ENCODE peak calls at places on chromosomes 6 and 20, in ten cellular contexts. S is A549, M is H1, F is SK-N-SH, A is stomach, H is upper lobe of left lung, O is ovary, T is GM12878, C is K562, Y is tibial nerve. J is an unnamed sample.

GRCh38 chr6:16437984-16438383 is 199.6 kb downstream of the GMPR start:
- DNase-seq in S (no peak), M (no peak), F (no peak), A (peak), H (no peak), O (no peak), T (no peak), C (no peak), Y (no peak), J (no peak)

GRCh38 chr6:131532476-131533108 is 40.4 kb upstream of the ARG1 start:
- DNase-seq in S (no peak), M (no peak), F (no peak), A (no peak), H (no peak), O (no peak), T (peak), C (no peak), Y (no peak), J (no peak)

GRCh38 chr6:25511386-25511785 is 140.6 kb upstream of the SCGN start:
- DNase-seq in S (no peak), M (no peak), F (no peak), A (no peak), H (no peak), O (no peak), T (no peak), C (no peak), Y (no peak), J (no peak)

GRCh38 chr6:136628996-136629395 is 78.8 kb upstream of the MAP7 start:
- DNase-seq in S (no peak), M (no peak), F (no peak), A (no peak), H (no peak), O (no peak), T (no peak), C (no peak), Y (no peak), J (no peak)

GRCh38 chr6:144582939-144583613 is 297.9 kb downstream of the UTRN start:
- DNase-seq in S (no peak), M (no peak), F (peak), A (peak), H (peak), O (peak), T (peak), C (peak), Y (no peak), J (peak)

GRCh38 chr20:46554850-46555249 is 4.4 kb upstream of the OCSTAMP start:
- DNase-seq in S (no peak), M (no peak), F (no peak), A (no peak), H (no peak), O (no peak), T (no peak), C (no peak), Y (no peak), J (no peak)

GRCh38 chr6:13787146-13787545 is 27.2 kb downstream of the MCUR1 start:
- DNase-seq in S (no peak), M (no peak), F (no peak), A (no peak), H (no peak), O (no peak), T (no peak), C (no peak), Y (no peak), J (no peak)

GRCh38 chr20:51067792-51068191 is 44.9 kb upstream of the KCNG1 start:
- DNase-seq in S (no peak), M (no peak), F (no peak), A (no peak), H (no peak), O (no peak), T (no peak), C (no peak), Y (no peak), J (no peak)

GRCh38 chr6:33456156-33456555 is 1.8 kb downstream of the ZBTB9 start:
- DNase-seq in S (no peak), M (no peak), F (no peak), A (no peak), H (no peak), O (no peak), T (no peak), C (no peak), Y (no peak), J (no peak)

GRCh38 chr20:49595811-49596545 is 28.0 kb upstream of the PTGIS start:
- DNase-seq in S (no peak), M (no peak), F (no peak), A (no peak), H (no peak), O (peak), T (no peak), C (no peak), Y (no peak), J (peak)

GRCh38 chr20:44502968-44503367 is 18.9 kb downstream of the SERINC3 start:
- DNase-seq in S (no peak), M (no peak), F (no peak), A (no peak), H (no peak), O (no peak), T (no peak), C (no peak), Y (no peak), J (no peak)

GRCh38 chr6:166942393-166943168 is 13.8 kb downstream of the RNASET2 start:
- DNase-seq in S (no peak), M (no peak), F (peak), A (no peak), H (no peak), O (no peak), T (no peak), C (peak), Y (no peak), J (no peak)

GRCh38 chr20:16479666-16480065 is 93.6 kb downstream of the KIF16B start:
- DNase-seq in S (no peak), M (no peak), F (no peak), A (no peak), H (no peak), O (no peak), T (no peak), C (no peak), Y (no peak), J (no peak)

GRCh38 chr20:14997791-14998190 is 660.4 kb upstream of the FLRT3 start:
- DNase-seq in S (peak), M (no peak), F (no peak), A (no peak), H (no peak), O (no peak), T (no peak), C (no peak), Y (no peak), J (no peak)

GRCh38 chr6:169254456-169255316 is 1.0 kb upstream of the THBS2 start:
- DNase-seq in S (no peak), M (no peak), F (no peak), A (no peak), H (no peak), O (peak), T (no peak), C (no peak), Y (no peak), J (no peak)

GRCh38 chr6:42714098-42714761 is 8.2 kb downstream of the PRPH2 start:
- DNase-seq in S (no peak), M (no peak), F (no peak), A (no peak), H (no peak), O (no peak), T (no peak), C (no peak), Y (no peak), J (no peak)

GRCh38 chr6:143744593-143745151 is 66.9 kb downstream of the PHACTR2 start:
- DNase-seq in S (peak), M (no peak), F (no peak), A (peak), H (no peak), O (no peak), T (no peak), C (no peak), Y (no peak), J (no peak)

GRCh38 chr6:166809721-166810120 is 146.6 kb downstream of the RNASET2 start:
- DNase-seq in S (no peak), M (no peak), F (no peak), A (no peak), H (no peak), O (no peak), T (no peak), C (no peak), Y (no peak), J (no peak)

GRCh38 chr6:150254671-150255228 is 111.9 kb downstream of the PPP1R14C start:
- DNase-seq in S (no peak), M (no peak), F (no peak), A (no peak), H (no peak), O (no peak), T (no peak), C (peak), Y (no peak), J (no peak)

GRCh38 chr6:7178280-7178679 is 70.5 kb downstream of the RREB1 start:
- DNase-seq in S (no peak), M (no peak), F (no peak), A (no peak), H (no peak), O (no peak), T (no peak), C (no peak), Y (no peak), J (no peak)

GRCh38 chr6:152701081-152701862 is 3.6 kb downstream of the MYCT1 start:
- DNase-seq in S (no peak), M (no peak), F (no peak), A (no peak), H (no peak), O (no peak), T (no peak), C (no peak), Y (no peak), J (no peak)

GRCh38 chr6:155765275-155766194 is 309.9 kb upstream of the NOX3 start:
- DNase-seq in S (no peak), M (no peak), F (no peak), A (no peak), H (no peak), O (no peak), T (no peak), C (no peak), Y (no peak), J (no peak)

GRCh38 chr6:149087898-149088297 is 229.6 kb upstream of the TAB2 start:
- DNase-seq in S (no peak), M (no peak), F (no peak), A (no peak), H (no peak), O (no peak), T (no peak), C (no peak), Y (no peak), J (no peak)

GRCh38 chr20:41649489-41649888 is 31.3 kb upstream of the CHD6 start:
- DNase-seq in S (no peak), M (no peak), F (no peak), A (no peak), H (no peak), O (no peak), T (no peak), C (no peak), Y (no peak), J (no peak)

GRCh38 chr20:48904566-48905321 is 16.8 kb upstream of the ARFGEF2 start:
- DNase-seq in S (peak), M (no peak), F (peak), A (peak), H (no peak), O (peak), T (no peak), C (peak), Y (peak), J (no peak)

GRCh38 chr6:158554611-158555361 is 5.1 kb upstream of the TMEM181 start:
- DNase-seq in S (no peak), M (no peak), F (no peak), A (no peak), H (no peak), O (no peak), T (no peak), C (no peak), Y (no peak), J (no peak)

GRCh38 chr20:61841551-61841950 is 224.1 kb downstream of the TAF4 start:
- DNase-seq in S (no peak), M (no peak), F (no peak), A (no peak), H (peak), O (no peak), T (no peak), C (no peak), Y (no peak), J (no peak)

GRCh38 chr6:154164397-154164796 is 125.4 kb downstream of the OPRM1 start:
- DNase-seq in S (no peak), M (no peak), F (no peak), A (no peak), H (no peak), O (peak), T (no peak), C (no peak), Y (peak), J (peak)

DNA sequence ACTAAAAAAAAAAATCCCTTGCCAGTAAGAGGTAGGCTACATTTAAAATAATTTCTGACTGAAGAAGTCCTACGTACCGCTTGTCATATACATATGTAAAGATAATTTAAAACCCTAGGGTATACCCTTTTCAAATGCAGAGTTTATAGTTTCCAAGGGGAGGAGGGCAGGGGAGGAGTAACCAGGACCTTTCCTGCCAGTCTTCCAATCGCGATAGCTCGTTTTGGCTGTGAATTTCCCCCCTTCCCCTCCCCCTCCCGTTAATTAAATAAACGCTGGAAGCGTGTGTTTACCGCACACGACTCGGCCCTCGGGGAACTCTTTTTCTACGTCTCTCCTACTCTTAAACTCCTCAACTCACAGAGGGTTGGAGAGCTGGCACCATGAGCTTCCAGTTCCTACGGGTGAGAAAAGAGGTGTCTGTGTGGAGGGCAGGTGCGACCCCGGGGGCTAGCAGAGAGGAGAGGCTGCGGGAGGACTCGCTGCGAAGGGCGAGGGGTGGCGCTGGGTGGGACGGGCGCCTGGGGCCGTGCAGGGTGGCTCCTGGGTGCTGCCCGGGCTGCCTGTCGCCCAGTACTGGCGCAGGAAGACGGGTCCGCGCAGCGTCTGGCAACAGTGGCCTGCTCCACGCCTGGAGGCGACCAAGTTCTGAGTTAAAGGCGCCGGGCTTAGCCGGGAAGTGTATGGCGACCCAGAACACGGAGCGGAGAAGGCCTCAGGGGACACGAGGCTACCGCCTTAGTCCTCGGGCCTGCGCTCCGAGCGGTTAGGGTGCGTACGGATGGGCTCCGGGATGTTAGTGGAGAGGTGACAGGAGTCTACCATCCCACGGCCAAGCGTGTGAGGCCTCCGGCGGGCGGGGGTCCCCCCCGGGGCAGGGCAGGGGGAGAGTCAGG is 4.1 kb upstream of the TFAP2C start:
- DNase-seq in S (no peak), M (no peak), F (peak), A (no peak), H (peak), O (no peak), T (no peak), C (no peak), Y (no peak), J (no peak)
- H3K4me3 ChIP-seq in S (no peak), M (peak), F (no peak), A (no peak), H (no peak), O (no peak), T (no peak), C (no peak), Y (no peak), J (no peak)

GRCh38 chr6:160583805-160584204 is 80.3 kb downstream of the LPA start:
- DNase-seq in S (no peak), M (no peak), F (no peak), A (no peak), H (no peak), O (no peak), T (no peak), C (no peak), Y (no peak), J (no peak)

DNA sequence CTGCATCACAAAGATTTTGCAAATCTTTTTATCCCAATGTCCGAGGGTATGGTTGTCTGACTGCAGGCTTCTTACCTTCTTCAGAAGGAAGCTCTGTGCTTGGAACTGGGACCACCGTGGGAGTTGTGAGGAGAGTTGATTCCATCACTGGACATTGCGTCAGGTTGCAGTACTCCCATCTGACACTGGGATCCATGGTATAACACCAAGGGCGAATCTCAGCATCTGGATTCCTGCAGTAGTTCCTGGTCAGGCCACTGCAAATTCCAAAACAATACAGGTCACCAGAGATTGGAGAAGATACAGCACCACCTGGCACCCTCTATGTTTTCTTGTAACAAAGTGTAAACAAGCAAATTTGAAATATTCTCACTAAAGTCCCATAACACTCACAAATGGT is 77.7 kb downstream of the LPA start:
- DNase-seq in S (no peak), M (no peak), F (no peak), A (no peak), H (no peak), O (no peak), T (no peak), C (no peak), Y (no peak), J (no peak)
- TF ChIP-seq EP300 in S (no peak), M (no peak), F (no peak), A (no peak), H (no peak), O (no peak), T (no peak), C (no peak), Y (no peak), J (no peak)

DNA sequence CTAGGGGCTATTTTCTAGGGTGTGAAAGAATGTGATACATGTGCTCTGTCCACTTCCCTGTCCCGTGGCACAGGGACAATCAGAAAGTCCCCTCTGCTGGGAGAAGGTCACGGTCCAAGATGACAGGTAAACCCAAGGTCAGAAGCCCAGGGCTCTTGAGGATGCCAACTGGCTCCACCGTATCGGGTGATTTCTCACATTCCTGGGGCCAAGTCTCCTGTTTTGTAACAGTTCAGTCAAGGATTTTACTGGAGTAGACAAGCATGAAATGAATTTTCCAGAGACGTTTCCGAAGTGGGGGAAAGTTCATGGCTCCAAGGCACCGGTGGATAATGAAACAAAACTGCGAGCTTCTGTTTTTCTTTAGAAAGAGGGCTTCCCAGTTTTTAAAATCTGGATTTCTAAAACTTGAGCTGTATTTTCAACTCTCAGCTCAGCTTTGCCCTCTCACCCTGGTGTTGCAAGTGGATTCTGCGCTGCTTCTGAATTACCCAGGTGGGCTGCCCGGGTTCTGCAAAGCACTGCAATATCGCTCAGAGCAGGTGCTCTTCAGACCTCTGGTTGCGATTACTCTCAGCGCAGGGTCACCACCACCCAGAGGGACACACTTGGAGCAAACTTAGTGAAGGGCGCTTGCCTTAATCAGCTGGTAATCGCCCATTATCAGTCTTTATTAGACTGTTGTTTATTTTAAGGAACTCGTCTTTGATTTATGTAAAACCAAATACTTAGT is 64.4 kb upstream of the TMEM170B start:
- DNase-seq in S (no peak), M (no peak), F (no peak), A (no peak), H (no peak), O (no peak), T (no peak), C (no peak), Y (peak), J (no peak)
- H3K4me3 ChIP-seq in S (no peak), M (no peak), F (no peak), A (no peak), H (peak), O (no peak), T (no peak), C (no peak), Y (no peak), J (no peak)

DNA sequence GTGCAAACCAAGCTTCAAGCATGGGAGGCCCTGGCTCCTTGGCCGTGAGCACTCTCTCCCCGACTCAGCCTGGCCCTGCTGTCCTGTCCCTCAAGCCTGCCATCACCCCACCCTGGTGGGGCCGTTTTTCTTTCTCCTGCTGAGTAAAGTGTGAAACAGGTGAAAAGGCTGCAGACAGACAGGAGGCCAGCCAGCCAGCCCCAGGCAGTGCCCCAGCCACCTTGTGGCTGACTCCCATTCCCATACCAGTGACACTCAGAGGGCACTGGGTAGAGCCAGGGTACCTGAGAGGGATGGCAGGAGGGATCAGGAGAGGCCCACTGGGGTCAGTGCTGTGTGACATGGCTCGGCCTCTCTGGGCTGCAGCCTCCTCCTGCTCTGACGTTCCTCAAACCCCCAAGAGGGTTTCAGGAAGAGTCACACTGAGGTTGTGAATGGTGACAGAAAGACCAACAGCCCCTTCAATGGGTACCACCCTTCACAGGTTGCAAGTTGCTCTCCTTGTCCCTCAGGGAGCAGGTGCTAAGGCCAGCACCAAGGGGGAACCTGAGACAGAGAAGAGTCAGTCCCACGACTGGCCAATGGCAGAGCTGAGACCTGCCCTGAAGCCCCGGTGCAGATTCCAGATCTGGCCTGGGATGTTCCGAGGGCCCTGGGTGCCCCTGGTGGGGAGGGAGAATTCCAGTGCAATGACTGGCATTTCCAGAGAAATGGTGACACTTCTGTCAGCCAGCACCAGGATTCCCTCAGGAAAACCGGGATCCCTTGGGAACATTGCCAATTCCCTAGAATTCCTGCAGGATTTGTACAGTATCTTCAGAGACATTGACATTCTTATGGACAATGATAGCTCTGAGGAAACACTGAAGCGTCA is 35.8 kb upstream of the BPIFA2 start:
- DNase-seq in S (no peak), M (no peak), F (no peak), A (no peak), H (peak), O (no peak), T (no peak), C (no peak), Y (no peak), J (no peak)
- TF ChIP-seq EP300 in S (no peak), M (no peak), F (no peak), A (no peak), H (no peak), O (no peak), T (no peak), C (no peak), Y (no peak), J (no peak)

GRCh38 chr6:170512249-170512648 is 40.9 kb downstream of the PSMB1 start:
- DNase-seq in S (no peak), M (no peak), F (no peak), A (no peak), H (no peak), O (no peak), T (no peak), C (no peak), Y (no peak), J (no peak)

GRCh38 chr6:170514908-170515307 is 38.2 kb downstream of the PSMB1 start:
- DNase-seq in S (no peak), M (no peak), F (no peak), A (no peak), H (no peak), O (no peak), T (no peak), C (no peak), Y (no peak), J (no peak)

GRCh38 chr6:170522565-170523183 is 30.4 kb downstream of the PSMB1 start:
- DNase-seq in S (peak), M (no peak), F (peak), A (no peak), H (peak), O (no peak), T (no peak), C (no peak), Y (no peak), J (no peak)

GRCh38 chr6:170516783-170517616 is 36.1 kb downstream of the PSMB1 start:
- DNase-seq in S (peak), M (no peak), F (peak), A (peak), H (peak), O (no peak), T (no peak), C (peak), Y (peak), J (no peak)
- H3K4me3 ChIP-seq in S (no peak), M (no peak), F (no peak), A (no peak), H (no peak), O (no peak), T (no peak), C (no peak), Y (no peak), J (no peak)

J was measured in sigmoid colon.